ENCODE peak calls at places on chromosome 4, in six cellular contexts. E is GM23338, U is HL-60, Q is HepG2, F is suprapubic skin, N is transverse colon. M is an unnamed sample.

GRCh38 chr4:70505152-70505748 is 13.1 kb upstream of the AMTN start:
- DNase-seq in E (peak), U (peak), Q (peak), F (no peak), N (peak), M (peak)

GRCh38 chr4:152382057-152382785 is 153.7 kb downstream of the FBXW7 start:
- DNase-seq in E (no peak), U (no peak), Q (no peak), F (no peak), N (no peak), M (no peak)

GRCh38 chr4:54568184-54568583 is 89.6 kb upstream of the KIT start:
- DNase-seq in E (no peak), U (no peak), Q (no peak), F (no peak), N (no peak), M (no peak)

GRCh38 chr4:187283306-187283705 is 559.6 kb upstream of the FAT1 start:
- DNase-seq in E (no peak), U (no peak), Q (no peak), F (no peak), N (no peak), M (no peak)

GRCh38 chr4:38612996-38613395 is 51.0 kb upstream of the KLF3 start:
- DNase-seq in E (no peak), U (no peak), Q (no peak), F (no peak), N (no peak), M (no peak)

GRCh38 chr4:153780876-153781275 is 8.0 kb downstream of the SFRP2 start:
- DNase-seq in E (no peak), U (no peak), Q (no peak), F (no peak), N (no peak), M (no peak)

GRCh38 chr4:19925516-19925915 is 326.2 kb upstream of the SLIT2 start:
- DNase-seq in E (no peak), U (no peak), Q (no peak), F (no peak), N (no peak), M (no peak)

GRCh38 chr4:77631276-77631675 is 25.7 kb downstream of the CXCL13 start:
- DNase-seq in E (no peak), U (no peak), Q (no peak), F (no peak), N (peak), M (no peak)

GRCh38 chr4:97367878-97368277 is 775.4 kb downstream of the STPG2 start:
- DNase-seq in E (no peak), U (no peak), Q (no peak), F (no peak), N (no peak), M (no peak)

GRCh38 chr4:108366716-108367115 is 198.0 kb upstream of the LEF1 start:
- DNase-seq in E (no peak), U (no peak), Q (no peak), F (no peak), N (no peak), M (no peak)

GRCh38 chr4:100838286-100838685 is 320.5 kb upstream of the EMCN start:
- DNase-seq in E (no peak), U (no peak), Q (no peak), F (no peak), N (no peak), M (no peak)

GRCh38 chr4:102530986-102531385 is 29.8 kb downstream of the NFKB1 start:
- DNase-seq in E (no peak), U (no peak), Q (no peak), F (no peak), N (no peak), M (no peak)

GRCh38 chr4:71550220-71551190 is 211.7 kb downstream of the SLC4A4 start:
- DNase-seq in E (peak), U (no peak), Q (no peak), F (no peak), N (peak), M (no peak)

GRCh38 chr4:88341227-88342192 is 37.1 kb upstream of the HERC6 start:
- DNase-seq in E (no peak), U (no peak), Q (peak), F (no peak), N (no peak), M (no peak)

GRCh38 chr4:172232966-172233365 is 419.8 kb downstream of the GALNTL6 start:
- DNase-seq in E (peak), U (no peak), Q (no peak), F (no peak), N (no peak), M (no peak)

GRCh38 chr4:116005806-116006088 is 892.3 kb upstream of the NDST4 start:
- DNase-seq in E (no peak), U (no peak), Q (no peak), F (no peak), N (no peak), M (no peak)

GRCh38 chr4:8157496-8157895 is 1.1 kb downstream of the ABLIM2 start:
- DNase-seq in E (peak), U (no peak), Q (no peak), F (no peak), N (no peak), M (no peak)

GRCh38 chr4:36363024-36363423 is 81.6 kb downstream of the DTHD1 start:
- DNase-seq in E (no peak), U (no peak), Q (no peak), F (no peak), N (no peak), M (no peak)

GRCh38 chr4:93384897-93385296 is 443.7 kb upstream of the ATOH1 start:
- DNase-seq in E (no peak), U (no peak), Q (no peak), F (no peak), N (no peak), M (no peak)

GRCh38 chr4:5018096-5018495 is 1.2 kb downstream of the CYTL1 start:
- DNase-seq in E (no peak), U (no peak), Q (no peak), F (no peak), N (no peak), M (no peak)

GRCh38 chr4:155377281-155377680 is 516 bp upstream of the MAP9 start:
- DNase-seq in E (no peak), U (no peak), Q (no peak), F (no peak), N (no peak), M (no peak)
- H3K27ac ChIP-seq in E (no peak), U (no peak), Q (no peak), F (no peak), N (peak), M (peak)

GRCh38 chr4:64899563-64899962 is 490.3 kb upstream of the TECRL start:
- DNase-seq in E (no peak), U (no peak), Q (no peak), F (no peak), N (no peak), M (no peak)
- TF ChIP-seq POLR2AphosphoS5 in E (no peak), U (no peak), Q (no peak), F (no peak), N (no peak), M (no peak)

GRCh38 chr4:83110970-83111369 is 3.6 kb downstream of the PLAC8 start:
- DNase-seq in E (no peak), U (no peak), Q (no peak), F (no peak), N (no peak), M (no peak)

GRCh38 chr4:83112239-83112638 is 2.3 kb downstream of the PLAC8 start:
- DNase-seq in E (no peak), U (peak), Q (peak), F (no peak), N (peak), M (no peak)

GRCh38 chr4:83109480-83110221 is 4.9 kb downstream of the PLAC8 start:
- DNase-seq in E (peak), U (peak), Q (no peak), F (peak), N (peak), M (peak)

GRCh38 chr4:83108101-83108861 is 6.2 kb downstream of the PLAC8 start:
- DNase-seq in E (peak), U (no peak), Q (no peak), F (no peak), N (peak), M (no peak)

GRCh38 chr4:83110222-83110945 is 4.1 kb downstream of the PLAC8 start:
- DNase-seq in E (peak), U (peak), Q (peak), F (peak), N (peak), M (peak)
- H3K27ac ChIP-seq in E (peak), U (peak), Q (no peak), F (no peak), N (peak), M (peak)

GRCh38 chr4:124940387-124940786 is 227.9 kb upstream of the ANKRD50 start:
- DNase-seq in E (no peak), U (no peak), Q (no peak), F (no peak), N (no peak), M (no peak)
- TF ChIP-seq POLR2AphosphoS5 in E (no peak), U (no peak), Q (no peak), F (no peak), N (no peak), M (no peak)

DNA sequence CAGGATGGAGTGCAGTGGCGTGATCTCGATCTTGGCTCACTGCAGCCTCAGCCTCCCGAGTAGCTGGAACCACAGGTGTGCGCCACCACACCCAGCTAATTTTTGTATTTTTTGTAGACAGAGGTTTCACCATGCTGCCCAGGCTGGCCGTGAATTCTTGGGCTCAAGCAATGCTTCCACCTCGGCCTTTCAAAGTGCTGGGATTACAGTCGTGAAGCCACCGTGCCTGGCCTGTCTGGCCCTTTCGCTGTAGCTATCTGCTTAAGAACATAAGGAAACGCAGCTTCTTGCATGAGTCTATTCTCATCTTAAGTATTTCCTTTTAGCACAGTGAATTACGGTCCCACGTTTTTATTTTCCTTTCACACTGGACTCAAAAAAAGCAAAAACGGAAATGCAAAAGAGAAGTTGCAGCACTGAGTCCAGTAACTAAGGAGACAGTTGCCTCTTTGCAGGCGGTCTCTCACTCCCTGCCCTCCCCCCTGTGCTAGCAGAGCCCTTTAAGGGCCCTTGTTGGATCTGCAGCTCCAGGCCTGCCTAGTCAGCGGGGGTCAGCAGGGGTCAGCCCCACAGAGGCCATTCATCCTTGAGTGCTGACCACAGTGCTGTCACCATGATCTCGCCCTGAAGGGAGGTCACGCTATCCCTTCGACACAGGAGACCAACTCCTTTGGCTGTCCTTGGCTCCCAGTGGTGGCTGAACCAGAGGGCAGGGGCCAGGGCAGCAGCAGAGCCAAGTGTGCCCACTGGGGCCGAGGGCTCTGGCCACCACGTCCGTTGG is 21.8 kb upstream of the TBC1D14 start:
- DNase-seq in E (no peak), U (peak), Q (no peak), F (no peak), N (peak), M (peak)
- H3K27ac ChIP-seq in E (no peak), U (peak), Q (no peak), F (no peak), N (no peak), M (peak)

DNA sequence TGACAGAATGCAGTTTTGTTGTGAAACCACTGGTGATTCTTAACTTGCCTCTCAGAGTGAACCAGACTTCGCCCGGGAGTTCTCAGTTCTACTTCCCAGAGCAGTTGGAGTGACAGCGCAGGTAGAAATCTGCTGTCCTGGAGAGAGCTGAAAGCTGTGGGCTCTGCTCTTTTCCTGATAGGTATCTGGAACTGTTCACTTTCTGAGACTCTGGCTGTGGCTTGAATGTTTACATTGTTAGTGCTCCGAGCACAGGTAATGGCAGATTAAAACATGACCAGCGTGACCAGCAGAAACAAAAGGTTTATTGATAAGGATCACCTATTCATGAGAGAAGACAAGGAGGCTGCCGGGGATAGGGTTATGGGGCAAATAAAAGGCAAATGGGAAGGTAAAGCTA is 360.8 kb downstream of the BMPR1B start:
- DNase-seq in E (no peak), U (no peak), Q (no peak), F (no peak), N (no peak), M (no peak)
- TF ChIP-seq POLR2AphosphoS5 in E (no peak), U (no peak), Q (no peak), F (no peak), N (no peak), M (no peak)

GRCh38 chr4:169029947-169030346 is 19.9 kb upstream of the CBR4 start:
- DNase-seq in E (no peak), U (no peak), Q (no peak), F (no peak), N (no peak), M (no peak)
- H3K27ac ChIP-seq in E (no peak), U (no peak), Q (no peak), F (no peak), N (no peak), M (no peak)